ENCODE peak calls at places on chromosomes 13 and 19, in nine cellular contexts. T, Y, W, K, V, R, F, G and O are unnamed samples.

GRCh38 chr13:31797154-31797775 is 57.9 kb downstream of the RXFP2 start:
- DNase-seq in T (no peak), Y (peak), W (peak), K (no peak), V (peak), R (no peak), F (no peak), G (no peak), O (no peak)

GRCh38 chr13:111632906-111633305 is 312.5 kb downstream of the TEX29 start:
- DNase-seq in T (no peak), Y (no peak), W (no peak), K (no peak), V (no peak), R (no peak), F (no peak), G (no peak), O (no peak)

GRCh38 chr19:4197625-4198466 is 15.4 kb downstream of the ANKRD24 start:
- DNase-seq in T (no peak), Y (no peak), W (peak), K (no peak), V (no peak), R (no peak), F (no peak), G (no peak), O (no peak)

GRCh38 chr19:13995017-13995728 is 10.9 kb downstream of the RFX1 start:
- DNase-seq in T (no peak), Y (peak), W (peak), K (no peak), V (peak), R (no peak), F (no peak), G (no peak), O (no peak)

GRCh38 chr13:73810647-73811046 is 323.6 kb downstream of the KLF12 start:
- DNase-seq in T (no peak), Y (no peak), W (no peak), K (no peak), V (no peak), R (no peak), F (no peak), G (no peak), O (no peak)

GRCh38 chr19:51124729-51125128 is at the start of gene SIGLEC9:
- DNase-seq in T (peak), Y (peak), W (no peak), K (no peak), V (no peak), R (no peak), F (no peak), G (no peak), O (no peak)

GRCh38 chr13:35923347-35923746 is 207.8 kb downstream of the DCLK1 start:
- DNase-seq in T (no peak), Y (no peak), W (no peak), K (no peak), V (peak), R (peak), F (no peak), G (no peak), O (no peak)

GRCh38 chr13:38577048-38577447 is 109.8 kb upstream of the FREM2 start:
- DNase-seq in T (no peak), Y (no peak), W (no peak), K (no peak), V (peak), R (peak), F (no peak), G (no peak), O (no peak)

GRCh38 chr13:92530364-92530763 is 696.2 kb upstream of the GPC6 start:
- DNase-seq in T (no peak), Y (no peak), W (no peak), K (no peak), V (no peak), R (no peak), F (no peak), G (no peak), O (no peak)

GRCh38 chr13:48000559-48001126 is 430 bp downstream of the SUCLA2 start:
- DNase-seq in T (no peak), Y (no peak), W (peak), K (peak), V (peak), R (no peak), F (no peak), G (peak), O (no peak)

GRCh38 chr13:53052675-53053074 is 24.1 kb downstream of the OLFM4 start:
- DNase-seq in T (no peak), Y (no peak), W (no peak), K (no peak), V (no peak), R (no peak), F (no peak), G (no peak), O (no peak)

GRCh38 chr13:37348916-37349653 is 243.6 kb upstream of the CSNK1A1L start:
- DNase-seq in T (no peak), Y (no peak), W (no peak), K (no peak), V (no peak), R (no peak), F (no peak), G (no peak), O (no peak)

GRCh38 chr13:18946738-18947137 is 234.9 kb downstream of the TUBA3C start:
- DNase-seq in T (no peak), Y (no peak), W (no peak), K (no peak), V (no peak), R (no peak), F (no peak), G (no peak), O (no peak)

GRCh38 chr19:10332158-10332964 is 968 bp downstream of the RAVER1 start:
- DNase-seq in T (no peak), Y (no peak), W (no peak), K (no peak), V (no peak), R (no peak), F (no peak), G (no peak), O (no peak)

GRCh38 chr19:2115911-2116426 is 19.3 kb downstream of the IZUMO4 start:
- DNase-seq in T (no peak), Y (no peak), W (no peak), K (no peak), V (no peak), R (no peak), F (no peak), G (no peak), O (no peak)

GRCh38 chr19:54921082-54921481 is 15.1 kb downstream of the NCR1 start:
- DNase-seq in T (no peak), Y (no peak), W (no peak), K (no peak), V (no peak), R (no peak), F (no peak), G (no peak), O (no peak)

GRCh38 chr19:52171321-52172169 is at the start of gene ZNF836:
- DNase-seq in T (peak), Y (peak), W (peak), K (peak), V (peak), R (no peak), F (peak), G (peak), O (peak)

GRCh38 chr13:23378009-23378632 is 55.4 kb downstream of the SACS start:
- DNase-seq in T (no peak), Y (no peak), W (peak), K (peak), V (peak), R (peak), F (peak), G (peak), O (peak)

GRCh38 chr13:91398413-91399188 is at the start of gene GPC5:
- DNase-seq in T (peak), Y (peak), W (peak), K (peak), V (peak), R (no peak), F (peak), G (peak), O (peak)

GRCh38 chr13:79741006-79741405 is 260.1 kb downstream of the NDFIP2 start:
- DNase-seq in T (no peak), Y (no peak), W (no peak), K (no peak), V (peak), R (no peak), F (no peak), G (no peak), O (no peak)

GRCh38 chr19:31448221-31448657 is 99.0 kb upstream of the TSHZ3 start:
- DNase-seq in T (peak), Y (peak), W (no peak), K (no peak), V (peak), R (peak), F (no peak), G (no peak), O (no peak)